ENCODE peak calls at places on chromosomes 4 and X, in four cellular contexts. One of them, this sample, is unnamed.

GRCh38 chr4:158444621-158445020 is 77.1 kb upstream of the RXFP1 start:
- DNase-seq in RWPE1: no peak
- DNase-seq in activated naive CD4-positive, alpha-beta T cell treated with anti-CD3 and anti-CD28 coated beads, Interleukin-2, amount 50 U/mL, for 72 hours: no peak
- DNase-seq in Right ventricle myocardium superior: no peak
- DNase-seq in this sample: no peak

GRCh38 chr4:47465008-47465407 is 1.5 kb upstream of the COMMD8 start:
- DNase-seq in RWPE1: no peak
- DNase-seq in activated naive CD4-positive, alpha-beta T cell treated with anti-CD3 and anti-CD28 coated beads, Interleukin-2, amount 50 U/mL, for 72 hours: no peak
- DNase-seq in Right ventricle myocardium superior: no peak
- DNase-seq in this sample: no peak

GRCh38 chr4:76084542-76084941 is 10.0 kb downstream of the ART3 start:
- DNase-seq in RWPE1: no peak
- DNase-seq in activated naive CD4-positive, alpha-beta T cell treated with anti-CD3 and anti-CD28 coated beads, Interleukin-2, amount 50 U/mL, for 72 hours: no peak
- DNase-seq in Right ventricle myocardium superior: no peak
- DNase-seq in this sample: no peak

GRCh38 chrX:24925430-24925829 is 90.3 kb downstream of the ARX start:
- DNase-seq in RWPE1: no peak
- DNase-seq in activated naive CD4-positive, alpha-beta T cell treated with anti-CD3 and anti-CD28 coated beads, Interleukin-2, amount 50 U/mL, for 72 hours: no peak
- DNase-seq in Right ventricle myocardium superior: no peak
- DNase-seq in this sample: no peak

GRCh38 chr4:4585012-4585670 is 43.3 kb upstream of the STX18 start:
- DNase-seq in RWPE1: no peak
- DNase-seq in activated naive CD4-positive, alpha-beta T cell treated with anti-CD3 and anti-CD28 coated beads, Interleukin-2, amount 50 U/mL, for 72 hours: no peak
- DNase-seq in Right ventricle myocardium superior: no peak
- DNase-seq in this sample: no peak

GRCh38 chr4:36402008-36402758 is 120.8 kb downstream of the DTHD1 start:
- DNase-seq in RWPE1: no peak
- DNase-seq in activated naive CD4-positive, alpha-beta T cell treated with anti-CD3 and anti-CD28 coated beads, Interleukin-2, amount 50 U/mL, for 72 hours: no peak
- DNase-seq in Right ventricle myocardium superior: no peak
- DNase-seq in this sample: no peak

GRCh38 chr4:169201144-169202124 is 69.3 kb downstream of the SH3RF1 start:
- DNase-seq in RWPE1: no peak
- DNase-seq in activated naive CD4-positive, alpha-beta T cell treated with anti-CD3 and anti-CD28 coated beads, Interleukin-2, amount 50 U/mL, for 72 hours: no peak
- DNase-seq in Right ventricle myocardium superior: no peak
- DNase-seq in this sample: no peak

GRCh38 chrX:33379839-33380238 is 168.5 kb upstream of the DMD start:
- DNase-seq in RWPE1: no peak
- DNase-seq in activated naive CD4-positive, alpha-beta T cell treated with anti-CD3 and anti-CD28 coated beads, Interleukin-2, amount 50 U/mL, for 72 hours: no peak
- DNase-seq in Right ventricle myocardium superior: no peak
- DNase-seq in this sample: no peak

GRCh38 chr4:8238515-8239053 is 31.0 kb upstream of the HTRA3 start:
- DNase-seq in RWPE1: no peak
- DNase-seq in activated naive CD4-positive, alpha-beta T cell treated with anti-CD3 and anti-CD28 coated beads, Interleukin-2, amount 50 U/mL, for 72 hours: no peak
- DNase-seq in Right ventricle myocardium superior: no peak
- DNase-seq in this sample: peak

GRCh38 chr4:121011138-121011537 is 61.2 kb downstream of the NDNF start:
- DNase-seq in RWPE1: no peak
- DNase-seq in activated naive CD4-positive, alpha-beta T cell treated with anti-CD3 and anti-CD28 coated beads, Interleukin-2, amount 50 U/mL, for 72 hours: no peak
- DNase-seq in Right ventricle myocardium superior: no peak
- DNase-seq in this sample: no peak

GRCh38 chr4:25861422-25861926 is 1.3 kb downstream of the SEL1L3 start:
- DNase-seq in RWPE1: no peak
- DNase-seq in activated naive CD4-positive, alpha-beta T cell treated with anti-CD3 and anti-CD28 coated beads, Interleukin-2, amount 50 U/mL, for 72 hours: no peak
- DNase-seq in Right ventricle myocardium superior: no peak
- DNase-seq in this sample: no peak

GRCh38 chrX:154735695-154736393 is 15.0 kb downstream of the GAB3 start:
- DNase-seq in RWPE1: peak
- DNase-seq in activated naive CD4-positive, alpha-beta T cell treated with anti-CD3 and anti-CD28 coated beads, Interleukin-2, amount 50 U/mL, for 72 hours: no peak
- DNase-seq in Right ventricle myocardium superior: peak
- DNase-seq in this sample: peak

GRCh38 chr4:139177049-139177887 is at the start of gene ELF2:
- DNase-seq in RWPE1: peak
- DNase-seq in activated naive CD4-positive, alpha-beta T cell treated with anti-CD3 and anti-CD28 coated beads, Interleukin-2, amount 50 U/mL, for 72 hours: peak
- DNase-seq in Right ventricle myocardium superior: peak
- DNase-seq in this sample: peak

GRCh38 chr4:150821641-150822040 is 193.4 kb downstream of the LRBA start:
- DNase-seq in RWPE1: no peak
- DNase-seq in activated naive CD4-positive, alpha-beta T cell treated with anti-CD3 and anti-CD28 coated beads, Interleukin-2, amount 50 U/mL, for 72 hours: no peak
- DNase-seq in Right ventricle myocardium superior: no peak
- DNase-seq in this sample: no peak

GRCh38 chr4:19478791-19479190 is 772.9 kb upstream of the SLIT2 start:
- DNase-seq in RWPE1: no peak
- DNase-seq in activated naive CD4-positive, alpha-beta T cell treated with anti-CD3 and anti-CD28 coated beads, Interleukin-2, amount 50 U/mL, for 72 hours: no peak
- DNase-seq in Right ventricle myocardium superior: no peak
- DNase-seq in this sample: no peak

GRCh38 chr4:189974056-189974455 is 33.4 kb downstream of the FRG1 start:
- DNase-seq in RWPE1: peak
- DNase-seq in activated naive CD4-positive, alpha-beta T cell treated with anti-CD3 and anti-CD28 coated beads, Interleukin-2, amount 50 U/mL, for 72 hours: no peak
- DNase-seq in Right ventricle myocardium superior: no peak
- DNase-seq in this sample: no peak

GRCh38 chr4:57424231-57424897 is 314.2 kb upstream of the IGFBP7 start:
- DNase-seq in RWPE1: peak
- DNase-seq in activated naive CD4-positive, alpha-beta T cell treated with anti-CD3 and anti-CD28 coated beads, Interleukin-2, amount 50 U/mL, for 72 hours: no peak
- DNase-seq in Right ventricle myocardium superior: no peak
- DNase-seq in this sample: no peak

GRCh38 chrX:2614911-2615310 is 76.2 kb upstream of the CD99 start:
- DNase-seq in RWPE1: no peak
- DNase-seq in activated naive CD4-positive, alpha-beta T cell treated with anti-CD3 and anti-CD28 coated beads, Interleukin-2, amount 50 U/mL, for 72 hours: no peak
- DNase-seq in Right ventricle myocardium superior: no peak
- DNase-seq in this sample: no peak

GRCh38 chrX:71910526-71911022 is at the start of gene NHSL2:
- DNase-seq in RWPE1: no peak
- DNase-seq in activated naive CD4-positive, alpha-beta T cell treated with anti-CD3 and anti-CD28 coated beads, Interleukin-2, amount 50 U/mL, for 72 hours: peak
- DNase-seq in Right ventricle myocardium superior: peak
- DNase-seq in this sample: peak

GRCh38 chr4:52837716-52838558 is 24.2 kb upstream of the RASL11B start:
- DNase-seq in RWPE1: peak
- DNase-seq in activated naive CD4-positive, alpha-beta T cell treated with anti-CD3 and anti-CD28 coated beads, Interleukin-2, amount 50 U/mL, for 72 hours: no peak
- DNase-seq in Right ventricle myocardium superior: no peak
- DNase-seq in this sample: no peak

GRCh38 chrX:117768861-117769604 is 347.6 kb downstream of the KLHL13 start:
- DNase-seq in RWPE1: no peak
- DNase-seq in activated naive CD4-positive, alpha-beta T cell treated with anti-CD3 and anti-CD28 coated beads, Interleukin-2, amount 50 U/mL, for 72 hours: no peak
- DNase-seq in Right ventricle myocardium superior: no peak
- DNase-seq in this sample: no peak

GRCh38 chr4:88382621-88383020 is 4.0 kb downstream of the HERC6 start:
- DNase-seq in RWPE1: no peak
- DNase-seq in activated naive CD4-positive, alpha-beta T cell treated with anti-CD3 and anti-CD28 coated beads, Interleukin-2, amount 50 U/mL, for 72 hours: peak
- DNase-seq in Right ventricle myocardium superior: no peak
- DNase-seq in this sample: no peak

GRCh38 chrX:65690057-65690855 is 22.8 kb downstream of the MSN start:
- DNase-seq in RWPE1: no peak
- DNase-seq in activated naive CD4-positive, alpha-beta T cell treated with anti-CD3 and anti-CD28 coated beads, Interleukin-2, amount 50 U/mL, for 72 hours: no peak
- DNase-seq in Right ventricle myocardium superior: no peak
- DNase-seq in this sample: no peak

GRCh38 chr4:6719611-6720179 is 3.7 kb downstream of the BLOC1S4 start:
- DNase-seq in RWPE1: no peak
- DNase-seq in activated naive CD4-positive, alpha-beta T cell treated with anti-CD3 and anti-CD28 coated beads, Interleukin-2, amount 50 U/mL, for 72 hours: no peak
- DNase-seq in Right ventricle myocardium superior: no peak
- DNase-seq in this sample: no peak

GRCh38 chr4:184385705-184386141 is 88.6 kb downstream of the IRF2 start:
- DNase-seq in RWPE1: no peak
- DNase-seq in activated naive CD4-positive, alpha-beta T cell treated with anti-CD3 and anti-CD28 coated beads, Interleukin-2, amount 50 U/mL, for 72 hours: no peak
- DNase-seq in Right ventricle myocardium superior: peak
- DNase-seq in this sample: no peak

GRCh38 chr4:34721835-34722234 is 1522.5 kb downstream of the ARAP2 start:
- DNase-seq in RWPE1: no peak
- DNase-seq in activated naive CD4-positive, alpha-beta T cell treated with anti-CD3 and anti-CD28 coated beads, Interleukin-2, amount 50 U/mL, for 72 hours: no peak
- DNase-seq in Right ventricle myocardium superior: no peak
- DNase-seq in this sample: no peak

GRCh38 chrX:109952985-109953905 is 49.7 kb upstream of the TMEM164 start:
- DNase-seq in RWPE1: no peak
- DNase-seq in activated naive CD4-positive, alpha-beta T cell treated with anti-CD3 and anti-CD28 coated beads, Interleukin-2, amount 50 U/mL, for 72 hours: no peak
- DNase-seq in Right ventricle myocardium superior: no peak
- DNase-seq in this sample: no peak

GRCh38 chr4:151824647-151825046 is 63.8 kb upstream of the GATB start:
- DNase-seq in RWPE1: no peak
- DNase-seq in activated naive CD4-positive, alpha-beta T cell treated with anti-CD3 and anti-CD28 coated beads, Interleukin-2, amount 50 U/mL, for 72 hours: no peak
- DNase-seq in Right ventricle myocardium superior: no peak
- DNase-seq in this sample: no peak

GRCh38 chr4:37735578-37735977 is 49.4 kb upstream of the RELL1 start:
- DNase-seq in RWPE1: no peak
- DNase-seq in activated naive CD4-positive, alpha-beta T cell treated with anti-CD3 and anti-CD28 coated beads, Interleukin-2, amount 50 U/mL, for 72 hours: no peak
- DNase-seq in Right ventricle myocardium superior: no peak
- DNase-seq in this sample: no peak

GRCh38 chr4:15001825-15002658 is at the start of gene CPEB2:
- DNase-seq in RWPE1: peak
- DNase-seq in activated naive CD4-positive, alpha-beta T cell treated with anti-CD3 and anti-CD28 coated beads, Interleukin-2, amount 50 U/mL, for 72 hours: peak
- DNase-seq in Right ventricle myocardium superior: peak
- DNase-seq in this sample: peak

GRCh38 chr4:64146030-64146429 is 263.2 kb downstream of the TECRL start:
- DNase-seq in RWPE1: no peak
- DNase-seq in activated naive CD4-positive, alpha-beta T cell treated with anti-CD3 and anti-CD28 coated beads, Interleukin-2, amount 50 U/mL, for 72 hours: no peak
- DNase-seq in Right ventricle myocardium superior: no peak
- DNase-seq in this sample: no peak

GRCh38 chrX:29826651-29827206 is 388.6 kb upstream of the MAGEB2 start:
- DNase-seq in RWPE1: no peak
- DNase-seq in activated naive CD4-positive, alpha-beta T cell treated with anti-CD3 and anti-CD28 coated beads, Interleukin-2, amount 50 U/mL, for 72 hours: no peak
- DNase-seq in Right ventricle myocardium superior: no peak
- DNase-seq in this sample: no peak

GRCh38 chr4:6989331-6989923 is 53.7 kb upstream of the TADA2B start:
- DNase-seq in RWPE1: no peak
- DNase-seq in activated naive CD4-positive, alpha-beta T cell treated with anti-CD3 and anti-CD28 coated beads, Interleukin-2, amount 50 U/mL, for 72 hours: no peak
- DNase-seq in Right ventricle myocardium superior: no peak
- DNase-seq in this sample: no peak

GRCh38 chrX:130170752-130171445 is 863 bp upstream of the RAB33A start:
- DNase-seq in RWPE1: no peak
- DNase-seq in activated naive CD4-positive, alpha-beta T cell treated with anti-CD3 and anti-CD28 coated beads, Interleukin-2, amount 50 U/mL, for 72 hours: peak
- DNase-seq in Right ventricle myocardium superior: peak
- DNase-seq in this sample: peak

GRCh38 chr4:51836531-51836930 is 6.4 kb upstream of the DCUN1D4 start:
- DNase-seq in RWPE1: no peak
- DNase-seq in activated naive CD4-positive, alpha-beta T cell treated with anti-CD3 and anti-CD28 coated beads, Interleukin-2, amount 50 U/mL, for 72 hours: no peak
- DNase-seq in Right ventricle myocardium superior: no peak
- DNase-seq in this sample: no peak

GRCh38 chrX:1026263-1027015 is 186.0 kb downstream of the CRLF2 start:
- DNase-seq in RWPE1: no peak
- DNase-seq in activated naive CD4-positive, alpha-beta T cell treated with anti-CD3 and anti-CD28 coated beads, Interleukin-2, amount 50 U/mL, for 72 hours: no peak
- DNase-seq in Right ventricle myocardium superior: no peak
- DNase-seq in this sample: no peak